ENCODE peak calls at places on chromosomes 5 and 9, in five cellular contexts. Q is HEK293T; A is IMR-90; F is AG09309; J is activated naive CD8-positive, alpha-beta T cell treated with anti-CD3 and anti-CD28 coated beads for 36 hours. N is an unnamed sample.

GRCh38 chr5:72224946-72225427 is 95.1 kb downstream of the MRPS27 start:
- DNase-seq in J (no peak), A (peak), Q (no peak), F (no peak), N (peak)

GRCh38 chr9:128245293-128246151 is 30.3 kb downstream of the GOLGA2 start:
- DNase-seq in A (peak), Q (no peak), F (no peak), J (no peak), N (no peak)

GRCh38 chr5:167708449-167708848 is 583.0 kb upstream of the WWC1 start:
- DNase-seq in F (no peak), J (no peak), Q (no peak), A (no peak), N (no peak)

GRCh38 chr5:168128154-168128553 is 163.3 kb upstream of the WWC1 start:
- DNase-seq in J (no peak), Q (no peak), F (no peak), A (no peak), N (no peak)

GRCh38 chr5:142925795-142926194 is 155.6 kb downstream of the ARHGAP26 start:
- DNase-seq in F (peak), J (no peak), A (peak), Q (no peak), N (peak)

GRCh38 chr5:172777381-172778222 is 6.6 kb upstream of the DUSP1 start:
- DNase-seq in Q (no peak), J (peak), A (peak), F (no peak), N (peak)

GRCh38 chr5:132086277-132086794 is 12.7 kb downstream of the CSF2 start:
- DNase-seq in A (peak), F (peak), J (no peak), Q (no peak), N (peak)

GRCh38 chr5:11655681-11656080 is 248.6 kb downstream of the CTNND2 start:
- DNase-seq in A (no peak), F (no peak), J (no peak), Q (no peak), N (no peak)

GRCh38 chr5:142926549-142926948 is 156.4 kb downstream of the ARHGAP26 start:
- DNase-seq in J (no peak), F (no peak), A (no peak), Q (no peak), N (no peak)

GRCh38 chr5:127022846-127023245 is 7.5 kb downstream of the MARCHF3 start:
- DNase-seq in J (no peak), Q (no peak), F (no peak), A (no peak), N (no peak)

GRCh38 chr9:116959775-116960174 is 272.7 kb downstream of the TRIM32 start:
- DNase-seq in A (peak), F (no peak), J (no peak), Q (peak), N (no peak)

GRCh38 chr5:123545506-123545905 is 33.5 kb downstream of the CSNK1G3 start:
- DNase-seq in A (no peak), J (peak), F (no peak), Q (peak), N (no peak)

GRCh38 chr5:36607838-36608783 is 1.7 kb downstream of the SLC1A3 start:
- DNase-seq in A (no peak), Q (peak), J (no peak), F (peak), N (peak)

GRCh38 chr9:5455181-5455580 is 4.8 kb downstream of the CD274 start:
- DNase-seq in Q (no peak), F (no peak), J (no peak), A (peak), N (peak)

GRCh38 chr9:4423207-4423610 is 67.1 kb upstream of the SLC1A1 start:
- DNase-seq in J (no peak), F (no peak), A (no peak), Q (peak), N (no peak)

GRCh38 chr5:34001231-34001935 is 6.5 kb downstream of the AMACR start:
- DNase-seq in A (peak), F (no peak), Q (no peak), J (no peak), N (no peak)

GRCh38 chr9:117488659-117489058 is 73.8 kb upstream of the ASTN2 start:
- DNase-seq in A (no peak), Q (no peak), F (no peak), J (no peak), N (no peak)

GRCh38 chr9:706073-706472 is 135.4 kb upstream of the DMRT1 start:
- DNase-seq in Q (no peak), F (no peak), A (no peak), J (no peak), N (no peak)

GRCh38 chr5:31355337-31355736 is 161.9 kb downstream of the CDH6 start:
- DNase-seq in A (no peak), Q (no peak), J (no peak), F (no peak), N (no peak)

GRCh38 chr5:62886603-62887315 is 308.1 kb downstream of the LRRC70 start:
- DNase-seq in F (no peak), Q (no peak), J (no peak), A (no peak), N (peak)

GRCh38 chr5:78182838-78183237 is 111.7 kb downstream of the AP3B1 start:
- DNase-seq in A (no peak), J (no peak), Q (no peak), F (no peak), N (no peak)

GRCh38 chr9:129640871-129641750 is 840 bp downstream of the ASB6 start:
- DNase-seq in Q (no peak), J (no peak), A (no peak), F (no peak), N (no peak)

GRCh38 chr5:127492854-127493738 is 24.3 kb upstream of the PRRC1 start:
- DNase-seq in J (no peak), F (no peak), Q (peak), A (peak), N (peak)

GRCh38 chr9:77648458-77649108 is 461 bp upstream of the GNA14 start:
- DNase-seq in Q (no peak), J (peak), F (no peak), A (no peak), N (peak)

GRCh38 chr9:28970241-28970654 is 1397.0 kb upstream of the C9orf72 start:
- DNase-seq in F (no peak), A (no peak), Q (no peak), J (no peak), N (no peak)

GRCh38 chr5:107468286-107468685 is 202.5 kb downstream of the EFNA5 start:
- DNase-seq in J (no peak), F (no peak), Q (no peak), A (no peak), N (no peak)

GRCh38 chr5:116438979-116439554 is 135.6 kb downstream of the SEMA6A start:
- DNase-seq in F (no peak), J (no peak), A (no peak), Q (no peak), N (no peak)

GRCh38 chr5:78779771-78780616 is 131.4 kb upstream of the LHFPL2 start:
- DNase-seq in Q (peak), J (no peak), A (peak), F (peak), N (peak)

GRCh38 chr9:1458503-1458902 is 408.3 kb downstream of the DMRT2 start:
- DNase-seq in A (peak), J (no peak), Q (no peak), F (peak), N (peak)

GRCh38 chr5:53262348-53262970 is 152.9 kb upstream of the MOCS2 start:
- DNase-seq in Q (peak), F (no peak), A (peak), J (no peak), N (peak)

GRCh38 chr5:129656952-129657351 is 90.9 kb upstream of the MINAR2 start:
- DNase-seq in F (no peak), Q (no peak), A (no peak), J (no peak), N (no peak)

GRCh38 chr5:40871177-40871576 is 30.0 kb downstream of the CARD6 start:
- DNase-seq in Q (no peak), J (no peak), A (peak), F (no peak), N (no peak)